ENCODE peak calls at places on chromosomes 1 and 21, in five cellular contexts. One of them, this sample, is unnamed.

GRCh38 chr21:45410865-45411809 is 6.2 kb downstream of the COL18A1 start:
- DNase-seq in endothelial cell: no peak
- DNase-seq in cardiac muscle cell: peak; percentile 46
- DNase-seq in activated CD8-positive, alpha-beta memory T cell treated with anti-CD3 and anti-CD28 coated beads, Interleukin-2, amount 10 ng/mL, durations not matched to agents 7 days and 5 days: no peak
- DNase-seq in spleen: peak; percentile 56
- DNase-seq in this sample: peak; percentile 99

GRCh38 chr1:180062452-180062971 is 92.2 kb upstream of the QSOX1 start:
- DNase-seq in endothelial cell: no peak
- DNase-seq in spleen: no peak
- DNase-seq in activated CD8-positive, alpha-beta memory T cell treated with anti-CD3 and anti-CD28 coated beads, Interleukin-2, amount 10 ng/mL, durations not matched to agents 7 days and 5 days: no peak
- DNase-seq in cardiac muscle cell: no peak
- DNase-seq in this sample: no peak

GRCh38 chr1:234977891-234978396 is 150.7 kb downstream of the TOMM20 start:
- DNase-seq in cardiac muscle cell: no peak
- DNase-seq in spleen: no peak
- DNase-seq in endothelial cell: no peak
- DNase-seq in activated CD8-positive, alpha-beta memory T cell treated with anti-CD3 and anti-CD28 coated beads, Interleukin-2, amount 10 ng/mL, durations not matched to agents 7 days and 5 days: no peak
- DNase-seq in this sample: peak; percentile 28

GRCh38 chr1:244450597-244451538 is 841 bp downstream of the ADSS2 start:
- DNase-seq in cardiac muscle cell: peak; percentile 76
- DNase-seq in spleen: peak; percentile 93
- DNase-seq in activated CD8-positive, alpha-beta memory T cell treated with anti-CD3 and anti-CD28 coated beads, Interleukin-2, amount 10 ng/mL, durations not matched to agents 7 days and 5 days: peak; percentile 76
- DNase-seq in endothelial cell: peak; percentile 52
- DNase-seq in this sample: peak; percentile 84

GRCh38 chr1:241557551-241558193 is 25.5 kb downstream of the KMO start:
- DNase-seq in cardiac muscle cell: no peak
- DNase-seq in endothelial cell: no peak
- DNase-seq in activated CD8-positive, alpha-beta memory T cell treated with anti-CD3 and anti-CD28 coated beads, Interleukin-2, amount 10 ng/mL, durations not matched to agents 7 days and 5 days: no peak
- DNase-seq in spleen: no peak
- DNase-seq in this sample: no peak

GRCh38 chr1:10059329-10059691 is 26.6 kb downstream of the UBE4B start:
- DNase-seq in cardiac muscle cell: no peak
- DNase-seq in spleen: no peak
- DNase-seq in activated CD8-positive, alpha-beta memory T cell treated with anti-CD3 and anti-CD28 coated beads, Interleukin-2, amount 10 ng/mL, durations not matched to agents 7 days and 5 days: no peak
- DNase-seq in endothelial cell: no peak
- DNase-seq in this sample: no peak

GRCh38 chr1:170664828-170665617 is 1.1 kb downstream of the PRRX1 start:
- DNase-seq in activated CD8-positive, alpha-beta memory T cell treated with anti-CD3 and anti-CD28 coated beads, Interleukin-2, amount 10 ng/mL, durations not matched to agents 7 days and 5 days: no peak
- DNase-seq in cardiac muscle cell: peak; percentile 72
- DNase-seq in endothelial cell: peak; percentile 53
- DNase-seq in spleen: no peak
- DNase-seq in this sample: no peak

GRCh38 chr21:46567348-46567747 is 37.5 kb downstream of the S100B start:
- DNase-seq in cardiac muscle cell: no peak
- DNase-seq in activated CD8-positive, alpha-beta memory T cell treated with anti-CD3 and anti-CD28 coated beads, Interleukin-2, amount 10 ng/mL, durations not matched to agents 7 days and 5 days: no peak
- DNase-seq in endothelial cell: no peak
- DNase-seq in spleen: no peak
- DNase-seq in this sample: no peak

GRCh38 chr1:66048011-66048410 is 255.3 kb downstream of the PDE4B start:
- DNase-seq in cardiac muscle cell: peak; percentile 27
- DNase-seq in spleen: no peak
- DNase-seq in endothelial cell: no peak
- DNase-seq in activated CD8-positive, alpha-beta memory T cell treated with anti-CD3 and anti-CD28 coated beads, Interleukin-2, amount 10 ng/mL, durations not matched to agents 7 days and 5 days: no peak
- DNase-seq in this sample: no peak

GRCh38 chr1:156846643-156847042 is 12.3 kb downstream of the INSRR start:
- DNase-seq in cardiac muscle cell: no peak
- DNase-seq in activated CD8-positive, alpha-beta memory T cell treated with anti-CD3 and anti-CD28 coated beads, Interleukin-2, amount 10 ng/mL, durations not matched to agents 7 days and 5 days: no peak
- DNase-seq in spleen: no peak
- DNase-seq in endothelial cell: no peak
- DNase-seq in this sample: no peak

GRCh38 chr1:27804791-27805190 is 25.8 kb upstream of the PPP1R8 start:
- DNase-seq in activated CD8-positive, alpha-beta memory T cell treated with anti-CD3 and anti-CD28 coated beads, Interleukin-2, amount 10 ng/mL, durations not matched to agents 7 days and 5 days: no peak
- DNase-seq in cardiac muscle cell: no peak
- DNase-seq in spleen: no peak
- DNase-seq in endothelial cell: no peak
- DNase-seq in this sample: no peak

GRCh38 chr1:61627365-61627764 is 97.6 kb downstream of the TM2D1 start:
- DNase-seq in cardiac muscle cell: no peak
- DNase-seq in endothelial cell: no peak
- DNase-seq in activated CD8-positive, alpha-beta memory T cell treated with anti-CD3 and anti-CD28 coated beads, Interleukin-2, amount 10 ng/mL, durations not matched to agents 7 days and 5 days: no peak
- DNase-seq in spleen: no peak
- DNase-seq in this sample: no peak

GRCh38 chr1:179807691-179808485 is 64.8 kb downstream of the FAM163A start:
- DNase-seq in endothelial cell: no peak
- DNase-seq in spleen: peak; percentile 62
- DNase-seq in activated CD8-positive, alpha-beta memory T cell treated with anti-CD3 and anti-CD28 coated beads, Interleukin-2, amount 10 ng/mL, durations not matched to agents 7 days and 5 days: no peak
- DNase-seq in cardiac muscle cell: peak; percentile 97
- DNase-seq in this sample: no peak

GRCh38 chr1:189432761-189433160 is 1044.9 kb downstream of the BRINP3 start:
- DNase-seq in endothelial cell: no peak
- DNase-seq in spleen: no peak
- DNase-seq in activated CD8-positive, alpha-beta memory T cell treated with anti-CD3 and anti-CD28 coated beads, Interleukin-2, amount 10 ng/mL, durations not matched to agents 7 days and 5 days: no peak
- DNase-seq in cardiac muscle cell: no peak
- DNase-seq in this sample: no peak

GRCh38 chr1:25031601-25031965 is 101.5 kb upstream of the RUNX3 start:
- DNase-seq in spleen: no peak
- DNase-seq in cardiac muscle cell: no peak
- DNase-seq in endothelial cell: no peak
- DNase-seq in activated CD8-positive, alpha-beta memory T cell treated with anti-CD3 and anti-CD28 coated beads, Interleukin-2, amount 10 ng/mL, durations not matched to agents 7 days and 5 days: peak; percentile 76
- DNase-seq in this sample: no peak

GRCh38 chr1:60762176-60762575 is 320.2 kb upstream of the NFIA start:
- DNase-seq in endothelial cell: no peak
- DNase-seq in activated CD8-positive, alpha-beta memory T cell treated with anti-CD3 and anti-CD28 coated beads, Interleukin-2, amount 10 ng/mL, durations not matched to agents 7 days and 5 days: no peak
- DNase-seq in spleen: no peak
- DNase-seq in cardiac muscle cell: peak; percentile 61
- DNase-seq in this sample: no peak

GRCh38 chr1:22760453-22760852 is 49.8 kb downstream of the EPHB2 start:
- DNase-seq in cardiac muscle cell: no peak
- DNase-seq in endothelial cell: no peak
- DNase-seq in activated CD8-positive, alpha-beta memory T cell treated with anti-CD3 and anti-CD28 coated beads, Interleukin-2, amount 10 ng/mL, durations not matched to agents 7 days and 5 days: no peak
- DNase-seq in spleen: no peak
- DNase-seq in this sample: no peak

GRCh38 chr21:45769239-45769758 is 125.8 kb downstream of the PCBP3 start:
- DNase-seq in endothelial cell: no peak
- DNase-seq in activated CD8-positive, alpha-beta memory T cell treated with anti-CD3 and anti-CD28 coated beads, Interleukin-2, amount 10 ng/mL, durations not matched to agents 7 days and 5 days: no peak
- DNase-seq in spleen: peak; percentile 47
- DNase-seq in cardiac muscle cell: no peak
- DNase-seq in this sample: no peak

GRCh38 chr1:53378061-53378460 is 50.2 kb upstream of the LRP8 start:
- DNase-seq in cardiac muscle cell: no peak
- DNase-seq in activated CD8-positive, alpha-beta memory T cell treated with anti-CD3 and anti-CD28 coated beads, Interleukin-2, amount 10 ng/mL, durations not matched to agents 7 days and 5 days: peak; percentile 8
- DNase-seq in endothelial cell: no peak
- DNase-seq in spleen: peak; percentile 59
- DNase-seq in this sample: no peak

GRCh38 chr1:13708380-13709010 is 8.5 kb downstream of the PRDM2 start:
- DNase-seq in cardiac muscle cell: no peak
- DNase-seq in endothelial cell: no peak
- DNase-seq in spleen: no peak
- DNase-seq in activated CD8-positive, alpha-beta memory T cell treated with anti-CD3 and anti-CD28 coated beads, Interleukin-2, amount 10 ng/mL, durations not matched to agents 7 days and 5 days: no peak
- DNase-seq in this sample: no peak

GRCh38 chr1:3772715-3773571 is at the start of gene SMIM1:
- DNase-seq in endothelial cell: no peak
- DNase-seq in activated CD8-positive, alpha-beta memory T cell treated with anti-CD3 and anti-CD28 coated beads, Interleukin-2, amount 10 ng/mL, durations not matched to agents 7 days and 5 days: no peak
- DNase-seq in spleen: peak; percentile 83
- DNase-seq in cardiac muscle cell: no peak
- DNase-seq in this sample: peak; percentile 69

GRCh38 chr1:59071289-59071688 is 225.6 kb upstream of the FGGY start:
- DNase-seq in activated CD8-positive, alpha-beta memory T cell treated with anti-CD3 and anti-CD28 coated beads, Interleukin-2, amount 10 ng/mL, durations not matched to agents 7 days and 5 days: peak; percentile 48
- DNase-seq in endothelial cell: no peak
- DNase-seq in spleen: peak; percentile 81
- DNase-seq in cardiac muscle cell: no peak
- DNase-seq in this sample: no peak

GRCh38 chr1:205226868-205227583 is 720 bp upstream of the TMCC2 start:
- DNase-seq in endothelial cell: no peak
- DNase-seq in cardiac muscle cell: peak; percentile 48
- DNase-seq in activated CD8-positive, alpha-beta memory T cell treated with anti-CD3 and anti-CD28 coated beads, Interleukin-2, amount 10 ng/mL, durations not matched to agents 7 days and 5 days: no peak
- DNase-seq in spleen: no peak
- DNase-seq in this sample: peak; percentile 24

GRCh38 chr1:51120629-51121028 is 18.6 kb downstream of the C1orf185 start:
- DNase-seq in activated CD8-positive, alpha-beta memory T cell treated with anti-CD3 and anti-CD28 coated beads, Interleukin-2, amount 10 ng/mL, durations not matched to agents 7 days and 5 days: no peak
- DNase-seq in endothelial cell: no peak
- DNase-seq in spleen: no peak
- DNase-seq in cardiac muscle cell: no peak
- DNase-seq in this sample: no peak

GRCh38 chr1:51515312-51515960 is 3.6 kb downstream of the EPS15 start:
- DNase-seq in spleen: no peak
- DNase-seq in endothelial cell: no peak
- DNase-seq in cardiac muscle cell: no peak
- DNase-seq in activated CD8-positive, alpha-beta memory T cell treated with anti-CD3 and anti-CD28 coated beads, Interleukin-2, amount 10 ng/mL, durations not matched to agents 7 days and 5 days: no peak
- DNase-seq in this sample: peak; percentile 31

GRCh38 chr1:89381617-89382016 is 17.8 kb downstream of the GBP6 start:
- DNase-seq in endothelial cell: no peak
- DNase-seq in spleen: no peak
- DNase-seq in cardiac muscle cell: no peak
- DNase-seq in activated CD8-positive, alpha-beta memory T cell treated with anti-CD3 and anti-CD28 coated beads, Interleukin-2, amount 10 ng/mL, durations not matched to agents 7 days and 5 days: no peak
- DNase-seq in this sample: no peak

GRCh38 chr21:15552914-15553491 is 176.8 kb upstream of the USP25 start:
- DNase-seq in cardiac muscle cell: peak; percentile 56
- DNase-seq in endothelial cell: no peak
- DNase-seq in spleen: no peak
- DNase-seq in activated CD8-positive, alpha-beta memory T cell treated with anti-CD3 and anti-CD28 coated beads, Interleukin-2, amount 10 ng/mL, durations not matched to agents 7 days and 5 days: no peak
- DNase-seq in this sample: no peak

GRCh38 chr1:212957546-212957945 is 7.2 kb downstream of the VASH2 start:
- DNase-seq in activated CD8-positive, alpha-beta memory T cell treated with anti-CD3 and anti-CD28 coated beads, Interleukin-2, amount 10 ng/mL, durations not matched to agents 7 days and 5 days: no peak
- DNase-seq in spleen: no peak
- DNase-seq in endothelial cell: no peak
- DNase-seq in cardiac muscle cell: no peak
- DNase-seq in this sample: no peak

GRCh38 chr1:180221461-180221860 is 8.6 kb upstream of the LHX4 start:
- DNase-seq in cardiac muscle cell: peak; percentile 13
- DNase-seq in endothelial cell: no peak
- DNase-seq in activated CD8-positive, alpha-beta memory T cell treated with anti-CD3 and anti-CD28 coated beads, Interleukin-2, amount 10 ng/mL, durations not matched to agents 7 days and 5 days: no peak
- DNase-seq in spleen: no peak
- DNase-seq in this sample: no peak

GRCh38 chr1:205563927-205564441 is 59.5 kb downstream of the CDK18 start:
- DNase-seq in cardiac muscle cell: no peak
- DNase-seq in activated CD8-positive, alpha-beta memory T cell treated with anti-CD3 and anti-CD28 coated beads, Interleukin-2, amount 10 ng/mL, durations not matched to agents 7 days and 5 days: peak; percentile 30
- DNase-seq in spleen: no peak
- DNase-seq in endothelial cell: no peak
- DNase-seq in this sample: no peak

GRCh38 chr1:121483961-121484424 is 299.2 kb downstream of the SRGAP2C start:
- DNase-seq in endothelial cell: no peak
- DNase-seq in cardiac muscle cell: peak; percentile 87
- DNase-seq in spleen: no peak
- DNase-seq in activated CD8-positive, alpha-beta memory T cell treated with anti-CD3 and anti-CD28 coated beads, Interleukin-2, amount 10 ng/mL, durations not matched to agents 7 days and 5 days: no peak
- DNase-seq in this sample: peak; percentile 1

GRCh38 chr1:107250169-107250568 is 109.3 kb downstream of the NTNG1 start:
- DNase-seq in spleen: no peak
- DNase-seq in activated CD8-positive, alpha-beta memory T cell treated with anti-CD3 and anti-CD28 coated beads, Interleukin-2, amount 10 ng/mL, durations not matched to agents 7 days and 5 days: no peak
- DNase-seq in endothelial cell: no peak
- DNase-seq in cardiac muscle cell: no peak
- DNase-seq in this sample: no peak

GRCh38 chr1:1906185-1907097 is 8.6 kb upstream of the CALML6 start:
- DNase-seq in activated CD8-positive, alpha-beta memory T cell treated with anti-CD3 and anti-CD28 coated beads, Interleukin-2, amount 10 ng/mL, durations not matched to agents 7 days and 5 days: peak; percentile 82
- DNase-seq in endothelial cell: peak; percentile 89
- DNase-seq in cardiac muscle cell: peak; percentile 86
- DNase-seq in spleen: peak; percentile 95
- DNase-seq in this sample: peak; percentile 86

GRCh38 chr1:55887103-55887712 is 672.0 kb upstream of the USP24 start:
- DNase-seq in activated CD8-positive, alpha-beta memory T cell treated with anti-CD3 and anti-CD28 coated beads, Interleukin-2, amount 10 ng/mL, durations not matched to agents 7 days and 5 days: no peak
- DNase-seq in endothelial cell: no peak
- DNase-seq in cardiac muscle cell: no peak
- DNase-seq in spleen: no peak
- DNase-seq in this sample: no peak

GRCh38 chr1:116988248-116988647 is 13.3 kb upstream of the CD101 start:
- DNase-seq in activated CD8-positive, alpha-beta memory T cell treated with anti-CD3 and anti-CD28 coated beads, Interleukin-2, amount 10 ng/mL, durations not matched to agents 7 days and 5 days: no peak
- DNase-seq in endothelial cell: no peak
- DNase-seq in spleen: no peak
- DNase-seq in cardiac muscle cell: peak; percentile 81
- DNase-seq in this sample: no peak

GRCh38 chr21:38839683-38840286 is 34.1 kb downstream of the ETS2 start:
- DNase-seq in cardiac muscle cell: peak; percentile 94
- DNase-seq in spleen: no peak
- DNase-seq in activated CD8-positive, alpha-beta memory T cell treated with anti-CD3 and anti-CD28 coated beads, Interleukin-2, amount 10 ng/mL, durations not matched to agents 7 days and 5 days: no peak
- DNase-seq in endothelial cell: no peak
- DNase-seq in this sample: peak; percentile 5

GRCh38 chr1:64471218-64471719 is 1.3 kb downstream of the CACHD1 start:
- DNase-seq in endothelial cell: peak; percentile 54
- DNase-seq in cardiac muscle cell: peak; percentile 21
- DNase-seq in activated CD8-positive, alpha-beta memory T cell treated with anti-CD3 and anti-CD28 coated beads, Interleukin-2, amount 10 ng/mL, durations not matched to agents 7 days and 5 days: no peak
- DNase-seq in spleen: peak; percentile 75
- DNase-seq in this sample: peak; percentile 74

GRCh38 chr1:183933528-183934179 is 103.9 kb downstream of the COLGALT2 start:
- DNase-seq in activated CD8-positive, alpha-beta memory T cell treated with anti-CD3 and anti-CD28 coated beads, Interleukin-2, amount 10 ng/mL, durations not matched to agents 7 days and 5 days: no peak
- DNase-seq in cardiac muscle cell: no peak
- DNase-seq in spleen: no peak
- DNase-seq in endothelial cell: no peak
- DNase-seq in this sample: no peak

GRCh38 chr1:182198006-182198605 is 136.6 kb upstream of the ZNF648 start:
- DNase-seq in endothelial cell: no peak
- DNase-seq in spleen: no peak
- DNase-seq in cardiac muscle cell: no peak
- DNase-seq in activated CD8-positive, alpha-beta memory T cell treated with anti-CD3 and anti-CD28 coated beads, Interleukin-2, amount 10 ng/mL, durations not matched to agents 7 days and 5 days: no peak
- DNase-seq in this sample: peak; percentile 53

This sample was measured in erythroblast.